ENCODE peak calls at places on chromosomes 5 and 9, in four cellular contexts. One of them, this sample, is unnamed.

GRCh38 chr9:22529426-22530199 is 83.0 kb downstream of the DMRTA1 start:
- DNase-seq in CD8-positive, alpha-beta T cell: no peak
- DNase-seq in CD8-positive, alpha-beta memory T cell: no peak
- DNase-seq in HCT116: no peak
- DNase-seq in this sample: no peak

GRCh38 chr9:106745876-106746275 is 117.1 kb upstream of the ZNF462 start:
- DNase-seq in CD8-positive, alpha-beta T cell: no peak
- DNase-seq in CD8-positive, alpha-beta memory T cell: no peak
- DNase-seq in HCT116: no peak
- DNase-seq in this sample: no peak

GRCh38 chr5:113489299-113489698 is 1.0 kb upstream of the MCC start:
- DNase-seq in CD8-positive, alpha-beta T cell: no peak
- DNase-seq in CD8-positive, alpha-beta memory T cell: no peak
- DNase-seq in HCT116: peak
- DNase-seq in this sample: no peak

GRCh38 chr5:71778678-71779276 is 59.7 kb downstream of the CARTPT start:
- DNase-seq in CD8-positive, alpha-beta T cell: no peak
- DNase-seq in CD8-positive, alpha-beta memory T cell: no peak
- DNase-seq in HCT116: peak
- DNase-seq in this sample: no peak

GRCh38 chr5:158751961-158752655 is 347.6 kb downstream of the EBF1 start:
- DNase-seq in CD8-positive, alpha-beta T cell: no peak
- DNase-seq in CD8-positive, alpha-beta memory T cell: no peak
- DNase-seq in HCT116: no peak
- DNase-seq in this sample: no peak

GRCh38 chr5:102758576-102758975 is 3.5 kb downstream of the PAM start:
- DNase-seq in CD8-positive, alpha-beta T cell: no peak
- DNase-seq in CD8-positive, alpha-beta memory T cell: no peak
- DNase-seq in HCT116: no peak
- DNase-seq in this sample: no peak

GRCh38 chr5:175526691-175527090 is 48.3 kb downstream of the SFXN1 start:
- DNase-seq in CD8-positive, alpha-beta T cell: peak
- DNase-seq in CD8-positive, alpha-beta memory T cell: no peak
- DNase-seq in HCT116: no peak
- DNase-seq in this sample: no peak

GRCh38 chr5:1110260-1110929 is 1.5 kb downstream of the SLC12A7 start:
- DNase-seq in CD8-positive, alpha-beta T cell: no peak
- DNase-seq in CD8-positive, alpha-beta memory T cell: peak
- DNase-seq in HCT116: no peak
- DNase-seq in this sample: no peak

GRCh38 chr5:172347653-172348052 is 64.1 kb upstream of the UBTD2 start:
- DNase-seq in CD8-positive, alpha-beta T cell: no peak
- DNase-seq in CD8-positive, alpha-beta memory T cell: no peak
- DNase-seq in HCT116: no peak
- DNase-seq in this sample: no peak

GRCh38 chr5:68287976-68288755 is 72.6 kb downstream of the PIK3R1 start:
- DNase-seq in CD8-positive, alpha-beta T cell: peak
- DNase-seq in CD8-positive, alpha-beta memory T cell: peak
- DNase-seq in HCT116: no peak
- DNase-seq in this sample: peak

GRCh38 chr5:32099486-32100035 is 74.6 kb downstream of the GOLPH3 start:
- DNase-seq in CD8-positive, alpha-beta T cell: no peak
- DNase-seq in CD8-positive, alpha-beta memory T cell: no peak
- DNase-seq in HCT116: no peak
- DNase-seq in this sample: no peak

GRCh38 chr5:65157906-65158603 is 323.7 kb downstream of the ADAMTS6 start:
- DNase-seq in CD8-positive, alpha-beta T cell: no peak
- DNase-seq in CD8-positive, alpha-beta memory T cell: no peak
- DNase-seq in HCT116: peak
- DNase-seq in this sample: no peak

GRCh38 chr5:153711755-153712154 is 221.3 kb downstream of the GRIA1 start:
- DNase-seq in CD8-positive, alpha-beta T cell: no peak
- DNase-seq in CD8-positive, alpha-beta memory T cell: no peak
- DNase-seq in HCT116: no peak
- DNase-seq in this sample: no peak

GRCh38 chr5:172903790-172904189 is 55.4 kb upstream of the RPL26L1 start:
- DNase-seq in CD8-positive, alpha-beta T cell: no peak
- DNase-seq in CD8-positive, alpha-beta memory T cell: no peak
- DNase-seq in HCT116: peak
- DNase-seq in this sample: no peak

GRCh38 chr5:136629125-136629790 is 263.9 kb upstream of the TRPC7 start:
- DNase-seq in CD8-positive, alpha-beta T cell: no peak
- DNase-seq in CD8-positive, alpha-beta memory T cell: no peak
- DNase-seq in HCT116: no peak
- DNase-seq in this sample: no peak

GRCh38 chr9:107711528-107711927 is 222.0 kb upstream of the KLF4 start:
- DNase-seq in CD8-positive, alpha-beta T cell: no peak
- DNase-seq in CD8-positive, alpha-beta memory T cell: no peak
- DNase-seq in HCT116: peak
- DNase-seq in this sample: no peak

GRCh38 chr5:143066556-143067281 is 296.5 kb downstream of the ARHGAP26 start:
- DNase-seq in CD8-positive, alpha-beta T cell: no peak
- DNase-seq in CD8-positive, alpha-beta memory T cell: no peak
- DNase-seq in HCT116: no peak
- DNase-seq in this sample: no peak

GRCh38 chr5:9240431-9240830 is 305.4 kb downstream of the SEMA5A start:
- DNase-seq in CD8-positive, alpha-beta T cell: no peak
- DNase-seq in CD8-positive, alpha-beta memory T cell: no peak
- DNase-seq in HCT116: no peak
- DNase-seq in this sample: no peak

GRCh38 chr5:147904110-147904509 is 2.2 kb downstream of the C5orf46 start:
- DNase-seq in CD8-positive, alpha-beta T cell: no peak
- DNase-seq in CD8-positive, alpha-beta memory T cell: no peak
- DNase-seq in HCT116: no peak
- DNase-seq in this sample: no peak

GRCh38 chr9:107395126-107395525 is 94.4 kb downstream of the KLF4 start:
- DNase-seq in CD8-positive, alpha-beta T cell: no peak
- DNase-seq in CD8-positive, alpha-beta memory T cell: no peak
- DNase-seq in HCT116: no peak
- DNase-seq in this sample: no peak

GRCh38 chr5:175082866-175083590 is 358.6 kb downstream of the MSX2 start:
- DNase-seq in CD8-positive, alpha-beta T cell: no peak
- DNase-seq in CD8-positive, alpha-beta memory T cell: no peak
- DNase-seq in HCT116: no peak
- DNase-seq in this sample: no peak

GRCh38 chr5:34803974-34804373 is 35.0 kb upstream of the TTC23L start:
- DNase-seq in CD8-positive, alpha-beta T cell: no peak
- DNase-seq in CD8-positive, alpha-beta memory T cell: no peak
- DNase-seq in HCT116: no peak
- DNase-seq in this sample: no peak

GRCh38 chr5:61768692-61769281 is 436.7 kb downstream of the ZSWIM6 start:
- DNase-seq in CD8-positive, alpha-beta T cell: no peak
- DNase-seq in CD8-positive, alpha-beta memory T cell: no peak
- DNase-seq in HCT116: peak
- DNase-seq in this sample: no peak

GRCh38 chr9:111898331-111899096 is 1.9 kb downstream of the UGCG start:
- DNase-seq in CD8-positive, alpha-beta T cell: no peak
- DNase-seq in CD8-positive, alpha-beta memory T cell: no peak
- DNase-seq in HCT116: no peak
- DNase-seq in this sample: no peak

GRCh38 chr5:57450991-57451876 is 31.4 kb downstream of the ACTBL2 start:
- DNase-seq in CD8-positive, alpha-beta T cell: no peak
- DNase-seq in CD8-positive, alpha-beta memory T cell: no peak
- DNase-seq in HCT116: no peak
- DNase-seq in this sample: no peak

GRCh38 chr5:124599048-124599973 is 147.1 kb downstream of the ZNF608 start:
- DNase-seq in CD8-positive, alpha-beta T cell: no peak
- DNase-seq in CD8-positive, alpha-beta memory T cell: no peak
- DNase-seq in HCT116: no peak
- DNase-seq in this sample: no peak

GRCh38 chr9:1870915-1871314 is 144.2 kb upstream of the SMARCA2 start:
- DNase-seq in CD8-positive, alpha-beta T cell: no peak
- DNase-seq in CD8-positive, alpha-beta memory T cell: no peak
- DNase-seq in HCT116: no peak
- DNase-seq in this sample: no peak

GRCh38 chr9:126561582-126561981 is 52.1 kb upstream of the LMX1B start:
- DNase-seq in CD8-positive, alpha-beta T cell: no peak
- DNase-seq in CD8-positive, alpha-beta memory T cell: no peak
- DNase-seq in HCT116: no peak
- DNase-seq in this sample: no peak

GRCh38 chr5:149053027-149053705 is 9.7 kb downstream of the SH3TC2 start:
- DNase-seq in CD8-positive, alpha-beta T cell: no peak
- DNase-seq in CD8-positive, alpha-beta memory T cell: no peak
- DNase-seq in HCT116: no peak
- DNase-seq in this sample: no peak

GRCh38 chr5:157047898-157048297 is 11.0 kb downstream of the HAVCR1 start:
- DNase-seq in CD8-positive, alpha-beta T cell: no peak
- DNase-seq in CD8-positive, alpha-beta memory T cell: no peak
- DNase-seq in HCT116: no peak
- DNase-seq in this sample: no peak

GRCh38 chr5:177479774-177480173 is 6.3 kb upstream of the DBN1 start:
- DNase-seq in CD8-positive, alpha-beta T cell: no peak
- DNase-seq in CD8-positive, alpha-beta memory T cell: no peak
- DNase-seq in HCT116: no peak
- DNase-seq in this sample: no peak
- H3K27ac ChIP-seq in CD8-positive, alpha-beta T cell: no peak
- H3K27ac ChIP-seq in CD8-positive, alpha-beta memory T cell: no peak
- H3K27ac ChIP-seq in HCT116: no peak
- H3K27ac ChIP-seq in this sample: no peak

DNA sequence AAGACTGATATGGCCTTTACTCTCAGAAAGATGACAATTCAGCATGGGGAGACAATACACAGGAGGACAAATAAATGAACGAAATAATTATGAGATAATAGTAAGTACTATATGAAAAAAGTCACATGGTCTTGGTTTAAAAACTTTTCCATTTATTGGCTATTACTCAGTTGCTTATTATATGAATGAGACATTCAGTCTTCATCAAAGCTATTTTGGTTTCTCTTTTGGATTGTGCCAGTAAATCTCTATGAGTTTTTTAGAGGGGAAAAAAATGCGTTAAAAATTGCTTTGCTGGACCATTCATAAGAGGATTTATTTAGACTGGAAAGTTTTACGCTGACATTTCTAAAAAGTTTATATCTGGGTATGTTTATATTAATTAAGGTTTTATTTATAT is 137.7 kb downstream of the AOPEP start:
- DNase-seq in CD8-positive, alpha-beta T cell: no peak
- DNase-seq in CD8-positive, alpha-beta memory T cell: no peak
- DNase-seq in HCT116: no peak
- DNase-seq in this sample: no peak
- H3K27ac ChIP-seq in CD8-positive, alpha-beta T cell: no peak
- H3K27ac ChIP-seq in CD8-positive, alpha-beta memory T cell: no peak
- H3K27ac ChIP-seq in HCT116: no peak
- H3K27ac ChIP-seq in this sample: no peak

GRCh38 chr9:88538311-88539085 is 3.5 kb downstream of the NXNL2 start:
- DNase-seq in CD8-positive, alpha-beta T cell: no peak
- DNase-seq in CD8-positive, alpha-beta memory T cell: no peak
- DNase-seq in HCT116: no peak
- DNase-seq in this sample: no peak
- H3K27ac ChIP-seq in CD8-positive, alpha-beta T cell: no peak
- H3K27ac ChIP-seq in CD8-positive, alpha-beta memory T cell: no peak
- H3K27ac ChIP-seq in HCT116: no peak
- H3K27ac ChIP-seq in this sample: no peak

GRCh38 chr5:126124706-126125345 is 298.4 kb upstream of the GRAMD2B start:
- DNase-seq in CD8-positive, alpha-beta T cell: no peak
- DNase-seq in CD8-positive, alpha-beta memory T cell: no peak
- DNase-seq in HCT116: peak
- DNase-seq in this sample: no peak
- H3K27ac ChIP-seq in CD8-positive, alpha-beta T cell: no peak
- H3K27ac ChIP-seq in CD8-positive, alpha-beta memory T cell: no peak
- H3K27ac ChIP-seq in HCT116: no peak
- H3K27ac ChIP-seq in this sample: no peak

DNA sequence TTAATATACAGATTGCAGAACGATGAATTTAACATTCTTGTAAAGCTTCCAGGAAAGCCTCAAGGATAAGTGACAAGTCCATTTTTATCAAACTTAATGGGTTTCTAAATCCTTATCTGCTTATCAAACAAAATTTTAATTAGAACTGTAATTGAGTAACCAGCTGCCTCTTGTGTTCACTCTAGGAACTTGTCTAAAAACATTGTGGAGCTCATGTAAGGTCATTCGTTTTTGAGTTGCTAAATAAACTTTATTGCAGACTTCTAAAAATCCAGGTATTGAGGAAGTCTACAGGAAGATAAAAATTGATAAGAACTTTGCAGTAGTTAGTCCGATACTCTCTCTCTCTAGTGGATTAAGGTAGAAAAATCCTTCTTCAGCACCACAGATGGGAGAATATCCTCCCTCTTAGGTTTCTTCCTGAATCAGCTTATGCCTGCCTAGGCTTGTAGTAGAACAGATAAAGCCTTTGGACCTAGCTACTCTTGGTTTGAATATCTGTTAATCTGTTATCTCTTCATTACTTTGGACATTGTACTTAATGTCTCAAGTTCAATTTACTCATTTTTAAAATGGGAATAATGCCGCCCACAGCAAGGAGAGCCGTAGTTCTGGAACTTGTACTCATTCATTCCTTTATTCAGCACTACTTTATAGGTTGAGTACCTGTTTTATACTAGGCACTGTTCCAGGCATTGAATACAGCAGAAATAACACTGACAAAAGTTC is 60.0 kb upstream of the DHFR start:
- DNase-seq in CD8-positive, alpha-beta T cell: no peak
- DNase-seq in CD8-positive, alpha-beta memory T cell: no peak
- DNase-seq in HCT116: no peak
- DNase-seq in this sample: no peak
- H3K27ac ChIP-seq in CD8-positive, alpha-beta T cell: no peak
- H3K27ac ChIP-seq in CD8-positive, alpha-beta memory T cell: no peak
- H3K27ac ChIP-seq in HCT116: no peak
- H3K27ac ChIP-seq in this sample: no peak

DNA sequence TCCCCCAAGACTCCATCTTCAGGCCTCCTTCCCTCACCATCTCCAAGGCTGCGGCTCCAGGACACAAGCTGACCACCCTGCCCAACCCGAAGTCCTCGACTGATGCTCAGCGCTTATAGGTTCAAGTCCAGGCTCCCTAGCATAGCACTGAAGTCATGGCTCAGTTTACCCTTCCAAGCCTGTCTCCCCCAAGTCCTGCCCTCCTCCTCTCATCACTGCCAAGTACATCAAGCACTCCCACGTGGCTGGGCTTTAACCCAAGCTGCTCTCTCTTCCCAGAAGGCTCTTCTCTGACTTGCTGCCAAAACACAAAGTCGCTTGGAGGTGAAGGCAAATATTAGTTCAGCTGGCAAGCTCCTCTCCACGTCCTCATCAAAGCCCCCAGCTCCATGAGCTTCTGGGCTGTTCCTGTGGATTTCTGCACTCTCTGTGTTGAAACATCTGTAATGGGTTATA is 22.1 kb upstream of the MARCHF6 start:
- DNase-seq in CD8-positive, alpha-beta T cell: peak
- DNase-seq in CD8-positive, alpha-beta memory T cell: no peak
- DNase-seq in HCT116: no peak
- DNase-seq in this sample: no peak
- H3K27ac ChIP-seq in CD8-positive, alpha-beta T cell: no peak
- H3K27ac ChIP-seq in CD8-positive, alpha-beta memory T cell: no peak
- H3K27ac ChIP-seq in HCT116: no peak
- H3K27ac ChIP-seq in this sample: no peak

This sample was measured in CD4-positive, alpha-beta T cell.